ENCODE peak calls at places on chromosomes 11 and 22, in six cellular contexts. One of them, this sample, is unnamed.

GRCh38 chr11:2828585-2829330 is 56.8 kb downstream of the CDKN1C start:
- DNase-seq in heart left ventricle: peak
- DNase-seq in A549: no peak
- DNase-seq in epithelial cell of esophagus: no peak
- DNase-seq in MCF 10A: no peak
- DNase-seq in right lobe of liver: peak
- DNase-seq in this sample: no peak

GRCh38 chr22:20425821-20426615 is 11.6 kb downstream of the SCARF2 start:
- DNase-seq in right lobe of liver: no peak
- DNase-seq in epithelial cell of esophagus: no peak
- DNase-seq in heart left ventricle: peak
- DNase-seq in MCF 10A: peak
- DNase-seq in A549: no peak
- DNase-seq in this sample: no peak

GRCh38 chr11:16632295-16633200 is 105.9 kb upstream of the C11orf58 start:
- DNase-seq in MCF 10A: peak
- DNase-seq in right lobe of liver: peak
- DNase-seq in heart left ventricle: peak
- DNase-seq in epithelial cell of esophagus: peak
- DNase-seq in A549: peak
- DNase-seq in this sample: peak

GRCh38 chr11:35820614-35821013 is 123.2 kb upstream of the LDLRAD3 start:
- DNase-seq in heart left ventricle: no peak
- DNase-seq in epithelial cell of esophagus: no peak
- DNase-seq in right lobe of liver: no peak
- DNase-seq in A549: no peak
- DNase-seq in MCF 10A: no peak
- DNase-seq in this sample: no peak

GRCh38 chr11:68855205-68855978 is 13.7 kb upstream of the CPT1A start:
- DNase-seq in MCF 10A: no peak
- DNase-seq in heart left ventricle: peak
- DNase-seq in A549: no peak
- DNase-seq in right lobe of liver: no peak
- DNase-seq in epithelial cell of esophagus: no peak
- DNase-seq in this sample: peak

GRCh38 chr11:10318527-10318802 is 13.6 kb downstream of the ADM start:
- DNase-seq in epithelial cell of esophagus: no peak
- DNase-seq in heart left ventricle: no peak
- DNase-seq in right lobe of liver: no peak
- DNase-seq in A549: no peak
- DNase-seq in MCF 10A: no peak
- DNase-seq in this sample: no peak

GRCh38 chr11:1854949-1855885 is 2.3 kb downstream of the LSP1 start:
- DNase-seq in epithelial cell of esophagus: no peak
- DNase-seq in right lobe of liver: no peak
- DNase-seq in heart left ventricle: no peak
- DNase-seq in A549: no peak
- DNase-seq in MCF 10A: no peak
- DNase-seq in this sample: no peak

GRCh38 chr11:8094656-8095055 is 13.6 kb downstream of the TUB start:
- DNase-seq in MCF 10A: no peak
- DNase-seq in right lobe of liver: no peak
- DNase-seq in A549: no peak
- DNase-seq in epithelial cell of esophagus: no peak
- DNase-seq in heart left ventricle: no peak
- DNase-seq in this sample: no peak

GRCh38 chr11:42338056-42338455 is 878.6 kb upstream of the LRRC4C start:
- DNase-seq in right lobe of liver: no peak
- DNase-seq in MCF 10A: no peak
- DNase-seq in heart left ventricle: no peak
- DNase-seq in epithelial cell of esophagus: no peak
- DNase-seq in A549: no peak
- DNase-seq in this sample: no peak

GRCh38 chr11:116072776-116073175 is 568.6 kb upstream of the CADM1 start:
- DNase-seq in right lobe of liver: no peak
- DNase-seq in heart left ventricle: no peak
- DNase-seq in A549: no peak
- DNase-seq in epithelial cell of esophagus: no peak
- DNase-seq in MCF 10A: no peak
- DNase-seq in this sample: no peak

GRCh38 chr11:96272542-96273306 is 70.3 kb downstream of the MAML2 start:
- DNase-seq in MCF 10A: no peak
- DNase-seq in heart left ventricle: no peak
- DNase-seq in right lobe of liver: no peak
- DNase-seq in A549: peak
- DNase-seq in epithelial cell of esophagus: peak
- DNase-seq in this sample: peak

GRCh38 chr11:15569626-15570025 is 454.9 kb downstream of the INSC start:
- DNase-seq in epithelial cell of esophagus: no peak
- DNase-seq in heart left ventricle: no peak
- DNase-seq in MCF 10A: peak
- DNase-seq in right lobe of liver: no peak
- DNase-seq in A549: no peak
- DNase-seq in this sample: no peak

GRCh38 chr11:105923252-105923651 is 98.8 kb downstream of the MSANTD4 start:
- DNase-seq in MCF 10A: no peak
- DNase-seq in heart left ventricle: no peak
- DNase-seq in A549: no peak
- DNase-seq in epithelial cell of esophagus: no peak
- DNase-seq in right lobe of liver: no peak
- DNase-seq in this sample: no peak

GRCh38 chr11:1997755-1998154 is at the start of gene H19:
- DNase-seq in MCF 10A: no peak
- DNase-seq in heart left ventricle: no peak
- DNase-seq in A549: no peak
- DNase-seq in right lobe of liver: no peak
- DNase-seq in epithelial cell of esophagus: no peak
- DNase-seq in this sample: no peak

GRCh38 chr11:10725114-10725906 is 25.7 kb upstream of the CTR9 start:
- DNase-seq in epithelial cell of esophagus: peak
- DNase-seq in right lobe of liver: no peak
- DNase-seq in heart left ventricle: no peak
- DNase-seq in A549: no peak
- DNase-seq in MCF 10A: peak
- DNase-seq in this sample: no peak

GRCh38 chr11:110907629-110908028 is 195.4 kb upstream of the ARHGAP20 start:
- DNase-seq in A549: peak
- DNase-seq in MCF 10A: peak
- DNase-seq in heart left ventricle: no peak
- DNase-seq in right lobe of liver: no peak
- DNase-seq in epithelial cell of esophagus: peak
- DNase-seq in this sample: peak

GRCh38 chr22:24772493-24773220 is 1.9 kb downstream of the PIWIL3 start:
- DNase-seq in epithelial cell of esophagus: peak
- DNase-seq in A549: peak
- DNase-seq in right lobe of liver: no peak
- DNase-seq in heart left ventricle: no peak
- DNase-seq in MCF 10A: peak
- DNase-seq in this sample: peak

GRCh38 chr11:111120691-111121090 is 124.8 kb upstream of the POU2AF2 start:
- DNase-seq in heart left ventricle: no peak
- DNase-seq in MCF 10A: no peak
- DNase-seq in A549: no peak
- DNase-seq in epithelial cell of esophagus: no peak
- DNase-seq in right lobe of liver: no peak
- DNase-seq in this sample: no peak

GRCh38 chr11:12234216-12234615 is 123.8 kb downstream of the MICAL2 start:
- DNase-seq in right lobe of liver: no peak
- DNase-seq in epithelial cell of esophagus: no peak
- DNase-seq in MCF 10A: no peak
- DNase-seq in heart left ventricle: no peak
- DNase-seq in A549: no peak
- DNase-seq in this sample: no peak

GRCh38 chr11:60563553-60564235 is 48.5 kb downstream of the MS4A13 start:
- DNase-seq in right lobe of liver: no peak
- DNase-seq in A549: peak
- DNase-seq in epithelial cell of esophagus: peak
- DNase-seq in heart left ventricle: no peak
- DNase-seq in MCF 10A: peak
- DNase-seq in this sample: no peak

GRCh38 chr11:121040614-121041002 is 16.7 kb downstream of the TBCEL start:
- DNase-seq in epithelial cell of esophagus: no peak
- DNase-seq in A549: no peak
- DNase-seq in MCF 10A: no peak
- DNase-seq in heart left ventricle: no peak
- DNase-seq in right lobe of liver: no peak
- DNase-seq in this sample: no peak

GRCh38 chr11:92826136-92826535 is 143.3 kb upstream of the MTNR1B start:
- DNase-seq in MCF 10A: peak
- DNase-seq in A549: no peak
- DNase-seq in epithelial cell of esophagus: peak
- DNase-seq in heart left ventricle: no peak
- DNase-seq in right lobe of liver: no peak
- DNase-seq in this sample: no peak

GRCh38 chr11:10654211-10655150 is 39.1 kb downstream of the IRAG1 start:
- DNase-seq in right lobe of liver: no peak
- DNase-seq in heart left ventricle: no peak
- DNase-seq in MCF 10A: peak
- DNase-seq in A549: peak
- DNase-seq in epithelial cell of esophagus: peak
- DNase-seq in this sample: peak

DNA sequence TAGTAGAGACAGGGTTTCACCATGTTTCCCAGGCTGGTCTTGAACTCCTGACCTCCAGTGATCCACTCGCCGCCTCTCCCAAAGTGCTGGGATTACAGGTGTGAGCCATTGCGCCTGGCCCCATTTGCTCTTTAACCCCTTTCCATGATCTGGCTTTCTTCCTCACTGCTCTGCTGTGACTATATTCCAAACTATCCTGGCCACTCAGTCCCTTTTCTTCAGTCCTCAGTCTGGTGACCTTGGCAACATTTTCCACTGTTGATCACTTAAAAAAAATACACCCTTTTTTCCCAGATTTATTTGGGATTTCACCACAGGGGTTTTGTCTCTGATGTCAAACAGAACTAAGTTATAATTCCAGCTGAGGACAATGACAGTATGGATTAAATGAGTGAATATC is 24.5 kb downstream of the MMP20 start:
- DNase-seq in MCF 10A: no peak
- DNase-seq in epithelial cell of esophagus: no peak
- DNase-seq in right lobe of liver: no peak
- DNase-seq in heart left ventricle: no peak
- DNase-seq in A549: peak
- DNase-seq in this sample: no peak
- TF ChIP-seq CTCF in MCF 10A: no peak
- TF ChIP-seq CTCF in epithelial cell of esophagus: no peak
- TF ChIP-seq CTCF in right lobe of liver: no peak
- TF ChIP-seq CTCF in heart left ventricle: no peak
- TF ChIP-seq CTCF in A549: no peak
- TF ChIP-seq CTCF in this sample: no peak

GRCh38 chr22:37686002-37686982 is at the start of gene NOL12:
- DNase-seq in A549: peak
- DNase-seq in heart left ventricle: peak
- DNase-seq in MCF 10A: peak
- DNase-seq in right lobe of liver: peak
- DNase-seq in epithelial cell of esophagus: peak
- DNase-seq in this sample: peak
- TF ChIP-seq CTCF in A549: no peak
- TF ChIP-seq CTCF in heart left ventricle: no peak
- TF ChIP-seq CTCF in MCF 10A: no peak
- TF ChIP-seq CTCF in right lobe of liver: no peak
- TF ChIP-seq CTCF in epithelial cell of esophagus: no peak
- TF ChIP-seq CTCF in this sample: no peak

GRCh38 chr11:76550781-76551180 is 106.0 kb downstream of the EMSY start:
- DNase-seq in right lobe of liver: no peak
- DNase-seq in heart left ventricle: no peak
- DNase-seq in A549: no peak
- DNase-seq in MCF 10A: no peak
- DNase-seq in epithelial cell of esophagus: no peak
- DNase-seq in this sample: no peak

GRCh38 chr11:76554767-76555166 is 109.9 kb downstream of the EMSY start:
- DNase-seq in heart left ventricle: no peak
- DNase-seq in MCF 10A: no peak
- DNase-seq in epithelial cell of esophagus: no peak
- DNase-seq in right lobe of liver: no peak
- DNase-seq in A549: no peak
- DNase-seq in this sample: no peak

GRCh38 chr11:76553554-76554476 is 109.0 kb downstream of the EMSY start:
- DNase-seq in epithelial cell of esophagus: peak
- DNase-seq in MCF 10A: no peak
- DNase-seq in A549: no peak
- DNase-seq in right lobe of liver: no peak
- DNase-seq in heart left ventricle: no peak
- DNase-seq in this sample: no peak

GRCh38 chr11:76552987-76553386 is 108.2 kb downstream of the EMSY start:
- DNase-seq in epithelial cell of esophagus: no peak
- DNase-seq in A549: no peak
- DNase-seq in right lobe of liver: no peak
- DNase-seq in heart left ventricle: no peak
- DNase-seq in MCF 10A: no peak
- DNase-seq in this sample: no peak

DNA sequence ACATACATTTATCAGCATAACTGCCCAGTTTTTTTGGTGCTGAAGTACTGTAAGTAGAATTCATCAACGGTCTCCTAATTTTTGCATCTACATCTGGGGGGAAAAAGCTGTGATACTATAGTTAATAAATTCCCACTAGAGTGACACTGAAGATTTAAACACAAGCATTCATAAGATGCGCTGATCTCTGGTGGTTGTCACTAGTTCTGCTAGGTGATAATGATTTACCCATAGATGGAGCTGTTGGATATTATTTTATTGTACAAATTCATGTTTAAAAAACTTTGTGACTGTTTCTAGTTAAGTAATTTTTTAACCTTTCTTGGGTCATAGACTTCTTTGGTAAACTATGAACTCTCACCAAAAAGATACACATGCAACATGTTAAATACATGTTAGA is 106.6 kb downstream of the EMSY start:
- DNase-seq in A549: no peak
- DNase-seq in right lobe of liver: no peak
- DNase-seq in MCF 10A: peak
- DNase-seq in heart left ventricle: no peak
- DNase-seq in epithelial cell of esophagus: peak
- DNase-seq in this sample: no peak
- TF ChIP-seq CTCF in A549: peak
- TF ChIP-seq CTCF in right lobe of liver: peak
- TF ChIP-seq CTCF in MCF 10A: peak
- TF ChIP-seq CTCF in heart left ventricle: peak
- TF ChIP-seq CTCF in epithelial cell of esophagus: peak
- TF ChIP-seq CTCF in this sample: no peak

DNA sequence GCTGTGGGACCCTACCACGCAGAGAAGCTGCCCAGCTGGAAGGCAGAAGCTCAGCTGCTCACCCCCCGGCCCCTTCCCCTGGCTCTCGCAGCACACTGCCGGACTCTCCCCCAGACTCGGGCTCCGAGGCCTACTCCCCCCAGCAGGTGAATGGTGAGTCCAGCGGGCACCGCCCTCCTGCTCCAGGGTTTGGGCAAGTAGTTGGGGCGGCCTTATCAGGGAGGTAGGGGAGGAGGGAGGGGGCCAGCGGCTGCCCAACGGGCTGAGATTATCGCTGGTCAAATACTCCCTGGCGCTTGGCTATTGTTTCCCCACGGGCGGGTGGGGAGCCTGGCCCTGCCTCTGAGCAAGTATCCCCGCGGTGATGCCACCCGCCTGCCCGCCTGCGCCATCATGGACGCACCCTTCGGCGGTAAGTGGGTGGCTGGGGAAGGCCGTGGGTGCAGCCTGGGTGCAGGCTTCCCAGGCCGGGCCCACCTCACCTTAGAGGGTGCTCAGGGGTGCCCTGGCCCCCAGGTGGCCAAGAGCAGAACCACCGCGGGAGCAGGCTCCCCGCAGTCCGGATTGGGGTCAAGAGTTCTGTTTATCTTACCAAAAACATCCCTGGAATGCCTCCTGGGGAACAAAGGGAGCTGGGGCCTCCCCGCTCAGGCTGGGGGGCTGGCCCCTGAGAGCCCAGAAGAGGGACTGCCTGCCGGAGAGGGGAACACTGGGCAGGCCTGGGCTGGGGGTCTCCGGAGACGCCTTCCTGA is 16.9 kb downstream of the MYRF start:
- DNase-seq in heart left ventricle: no peak
- DNase-seq in right lobe of liver: no peak
- DNase-seq in A549: no peak
- DNase-seq in epithelial cell of esophagus: no peak
- DNase-seq in MCF 10A: no peak
- DNase-seq in this sample: peak
- TF ChIP-seq CTCF in heart left ventricle: no peak
- TF ChIP-seq CTCF in right lobe of liver: peak
- TF ChIP-seq CTCF in A549: peak
- TF ChIP-seq CTCF in epithelial cell of esophagus: no peak
- TF ChIP-seq CTCF in MCF 10A: no peak
- TF ChIP-seq CTCF in this sample: peak

This sample was measured in Calu3.